ENCODE peak calls at places on chromosomes 5 and 9, in five cellular contexts. N is A549; S is lower lobe of right lung; L is endothelial cell; J is stimulated activated CD4-positive, alpha-beta T cell treated with anti-CD3 and anti-CD28 coated beads, Interleukin-4, amount 100 ng/mL, for 4 hours. C is an unnamed sample.

GRCh38 chr9:7777776-7778175 is 21.8 kb downstream of the DMAC1 start:
- DNase-seq in J (no peak), L (no peak), S (no peak), N (no peak), C (no peak)

GRCh38 chr9:136410500-136411287 is at the start of the genes ENTR1 and PMPCA:
- DNase-seq in N (peak; percentile 90), J (peak; percentile 96), L (peak; percentile 91), S (peak; percentile 95), C (peak; percentile 93)

GRCh38 chr5:133433133-133433532 is 179.2 kb downstream of the FSTL4 start:
- DNase-seq in J (no peak), N (no peak), S (no peak), L (no peak), C (no peak)

GRCh38 chr9:124880501-124880900 is 18.6 kb downstream of the ARPC5L start:
- DNase-seq in J (no peak), L (no peak), S (peak; percentile 3), N (no peak), C (no peak)

GRCh38 chr5:139664273-139664693 is 16.1 kb downstream of the CXXC5 start:
- DNase-seq in J (no peak), N (no peak), L (no peak), S (peak; percentile 92), C (no peak)

GRCh38 chr5:1172670-1173404 is 28.6 kb upstream of the SLC6A19 start:
- DNase-seq in L (no peak), J (peak; percentile 11), S (peak; percentile 26), N (no peak), C (no peak)

GRCh38 chr9:137435381-137435891 is 5.7 kb downstream of the ENTPD8 start:
- DNase-seq in J (no peak), N (no peak), S (peak; percentile 39), L (no peak), C (no peak)

GRCh38 chr5:131634666-131634995 is 398 bp downstream of the RAPGEF6 start:
- DNase-seq in L (peak; percentile 57), S (no peak), J (peak; percentile 42), N (peak; percentile 77), C (peak; percentile 48)

GRCh38 chr5:32942225-32942989 is 231.3 kb downstream of the NPR3 start:
- DNase-seq in L (no peak), N (peak; percentile 62), J (no peak), S (no peak), C (peak; percentile 28)

GRCh38 chr5:56190500-56190899 is 42.6 kb downstream of the ANKRD55 start:
- DNase-seq in N (no peak), J (peak; percentile 38), S (peak; percentile 52), L (no peak), C (no peak)